ENCODE peak calls at places on chromosome 1, in eight cellular contexts. C is breast epithelium, G is kidney, U is AG04450, L is caudate nucleus, I is cardiac muscle cell, A is left lung, N is pancreas. K is an unnamed sample.

GRCh38 chr1:225431081-225431863 is 3.4 kb upstream of the LBR start:
- DNase-seq in I (no peak), L (no peak), A (no peak), C (no peak), N (no peak), G (no peak), U (no peak), K (no peak)

GRCh38 chr1:15188678-15189077 is 35.1 kb downstream of the TMEM51 start:
- DNase-seq in U (no peak), G (no peak), I (no peak), N (no peak), C (no peak), L (no peak), A (no peak), K (no peak)

GRCh38 chr1:184145083-184145482 is 93.6 kb downstream of the TSEN15 start:
- DNase-seq in U (no peak), N (no peak), C (no peak), A (no peak), L (no peak), I (no peak), G (no peak), K (no peak)

GRCh38 chr1:201795066-201795465 is 33.9 kb upstream of the IPO9 start:
- DNase-seq in I (peak; percentile 63), C (no peak), U (no peak), L (no peak), A (no peak), G (no peak), N (no peak), K (no peak)

GRCh38 chr1:186187601-186188000 is 187.5 kb downstream of the TPR start:
- DNase-seq in A (no peak), U (no peak), G (no peak), N (no peak), L (no peak), I (no peak), C (no peak), K (no peak)

GRCh38 chr1:186780081-186780480 is 48.7 kb upstream of the PLA2G4A start:
- DNase-seq in I (no peak), C (no peak), G (no peak), N (no peak), A (no peak), U (no peak), L (no peak), K (no peak)

GRCh38 chr1:41122851-41123518 is 101.5 kb upstream of the SLFNL1 start:
- DNase-seq in C (no peak), I (peak; percentile 64), N (peak; percentile 11), U (peak; percentile 72), A (no peak), L (no peak), G (no peak), K (no peak)

GRCh38 chr1:211579434-211580302 is 707 bp upstream of the SLC30A1 start:
- DNase-seq in U (no peak), C (no peak), L (no peak), N (peak; percentile 89), G (peak; percentile 95), A (peak; percentile 94), I (no peak), K (no peak)

GRCh38 chr1:199774433-199775089 is 252.9 kb upstream of the NR5A2 start:
- DNase-seq in U (peak; percentile 23), G (no peak), I (no peak), A (no peak), C (no peak), L (no peak), N (peak; percentile 69), K (no peak)

GRCh38 chr1:228029281-228029680 is 22.5 kb downstream of the WNT3A start:
- DNase-seq in L (no peak), N (no peak), U (no peak), A (no peak), I (no peak), G (peak; percentile 26), C (no peak), K (no peak)

GRCh38 chr1:112715264-112716053 is at the start of gene PPM1J:
- DNase-seq in C (peak; percentile 98), L (peak; percentile 62), N (peak; percentile 99), A (peak; percentile 100), U (peak; percentile 70), G (peak; percentile 100), I (peak; percentile 97), K (peak; percentile 62)

GRCh38 chr1:10267319-10267718 is 56.9 kb downstream of the KIF1B start:
- DNase-seq in G (no peak), U (no peak), I (peak; percentile 27), C (no peak), L (no peak), N (no peak), A (no peak), K (no peak)

GRCh38 chr1:60637651-60638050 is 444.7 kb upstream of the NFIA start:
- DNase-seq in U (no peak), G (no peak), N (no peak), L (no peak), C (no peak), I (no peak), A (no peak), K (no peak)

GRCh38 chr1:210754931-210755670 is 378.8 kb downstream of the KCNH1 start:
- DNase-seq in U (no peak), G (no peak), L (no peak), N (no peak), I (no peak), C (peak; percentile 18), A (no peak), K (peak; percentile 32)

GRCh38 chr1:94532077-94532476 is 9.5 kb downstream of the F3 start:
- DNase-seq in L (no peak), U (no peak), A (no peak), N (no peak), I (no peak), C (no peak), G (no peak), K (no peak)

GRCh38 chr1:212432706-212433576 is at the start of gene NENF:
- DNase-seq in N (peak; percentile 80), G (peak; percentile 93), U (no peak), C (peak; percentile 71), L (peak; percentile 80), I (peak; percentile 87), A (peak; percentile 96), K (no peak)

GRCh38 chr1:228006034-228006792 is 585 bp upstream of the WNT3A start:
- DNase-seq in A (no peak), I (no peak), C (peak; percentile 12), G (no peak), L (no peak), U (no peak), N (no peak), K (no peak)

GRCh38 chr1:174058639-174059038 is 36.5 kb upstream of the RC3H1 start:
- DNase-seq in N (no peak), I (no peak), U (no peak), G (no peak), A (no peak), C (no peak), L (no peak), K (no peak)

GRCh38 chr1:84386716-84387479 is 11.4 kb upstream of the DNASE2B start:
- DNase-seq in L (no peak), U (no peak), C (no peak), A (no peak), G (no peak), I (no peak), N (no peak), K (no peak)

GRCh38 chr1:33410091-33410701 is 20.7 kb downstream of the PHC2 start:
- DNase-seq in N (no peak), C (no peak), G (no peak), A (no peak), L (no peak), U (no peak), I (peak; percentile 54), K (no peak)

GRCh38 chr1:33418811-33419210 is 12.1 kb downstream of the PHC2 start:
- DNase-seq in G (no peak), U (no peak), N (no peak), C (no peak), I (no peak), A (no peak), L (no peak), K (no peak)

GRCh38 chr1:33414879-33415278 is 16.0 kb downstream of the PHC2 start:
- DNase-seq in I (no peak), N (no peak), U (no peak), L (no peak), A (no peak), G (no peak), C (no peak), K (no peak)
- H3K27ac ChIP-seq in I (no peak overlapping the region), N (no peak overlapping the region), U (no peak overlapping the region), L (no peak overlapping the region), A (no peak overlapping the region), G (no peak overlapping the region), C (no peak overlapping the region), K (no peak overlapping the region)

GRCh38 chr1:39685071-39685470 is 6.2 kb downstream of the HPCAL4 start:
- DNase-seq in G (no peak), U (no peak), L (no peak), A (no peak), N (no peak), I (no peak), C (no peak), K (no peak)

GRCh38 chr1:39688706-39689105 is 2.5 kb downstream of the HPCAL4 start:
- DNase-seq in C (no peak), L (no peak), I (no peak), A (no peak), U (no peak), G (no peak), N (no peak), K (no peak)

GRCh38 chr1:39689214-39689613 is 2.0 kb downstream of the HPCAL4 start:
- DNase-seq in I (no peak), U (no peak), A (no peak), C (no peak), N (no peak), G (no peak), L (no peak), K (no peak)

GRCh38 chr1:39689635-39690034 is 1.6 kb downstream of the HPCAL4 start:
- DNase-seq in G (no peak), I (no peak), A (no peak), N (no peak), L (no peak), U (no peak), C (no peak), K (no peak)

DNA sequence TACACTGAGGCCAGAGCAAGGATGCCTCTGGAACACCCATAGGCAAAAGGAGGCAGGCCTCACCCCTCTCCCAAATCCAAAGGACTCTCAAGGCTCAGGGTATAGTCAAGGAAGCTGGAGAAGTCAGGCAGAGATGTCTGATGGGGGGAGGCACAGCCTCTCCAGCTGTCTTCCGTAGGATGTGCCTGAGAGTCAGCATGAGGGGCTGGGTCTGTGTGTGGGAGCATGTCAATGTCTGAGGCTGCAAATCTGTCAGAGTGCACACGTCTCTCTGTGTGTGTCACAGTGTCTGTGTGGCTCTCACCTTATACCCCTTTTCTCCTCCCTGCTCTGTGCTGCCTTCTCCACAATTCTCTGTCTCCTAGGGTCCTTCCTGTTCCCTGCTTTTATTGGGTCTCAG is 4.0 kb downstream of the HPCAL4 start:
- DNase-seq in I (no peak), C (no peak), U (no peak), G (no peak), L (peak; percentile 52), N (no peak), A (no peak), K (no peak)
- H3K27ac ChIP-seq in I (no peak overlapping the region), C (no peak overlapping the region), U (no peak overlapping the region), G (no peak overlapping the region), L (no peak overlapping the region), N (no peak overlapping the region), A (no peak overlapping the region), K (no peak overlapping the region)

GRCh38 chr1:32198237-32199042 is 2.0 kb upstream of the CCDC28B start:
- DNase-seq in C (no peak), I (no peak), U (no peak), N (no peak), G (peak; percentile 54), L (no peak), A (peak; percentile 2), K (no peak)
- H3K27ac ChIP-seq in C (peak overlapping the region; percentile 92), I (peak overlapping the region; percentile 77), U (peak overlapping the region; percentile 11), N (no peak overlapping the region), G (no peak overlapping the region), L (no peak overlapping the region), A (no peak overlapping the region), K (no peak overlapping the region)

GRCh38 chr1:203320546-203321272 is 15.4 kb downstream of the BTG2 start:
- DNase-seq in I (peak; percentile 76), A (no peak), L (no peak), U (no peak), C (peak; percentile 75), N (peak; percentile 80), G (peak; percentile 85), K (no peak)
- H3K27ac ChIP-seq in I (no peak overlapping the region), A (peak overlapping the region; percentile 97), L (peak overlapping the region; percentile 8), U (peak overlapping the region; percentile 39), C (peak overlapping the region; percentile 92), N (peak overlapping the region; percentile 75), G (peak overlapping the region; percentile 20), K (no peak overlapping the region)